ENCODE peak calls at places on chromosomes 3 and 15, in four cellular contexts. S is HepG2, Q is H1, D is GM12878. A is an unnamed sample.

GRCh38 chr3:149489060-149489690 is 14.7 kb downstream of the TM4SF4 start:
- DNase-seq in Q (no peak), D (no peak), S (no peak), A (no peak)

GRCh38 chr3:74009961-74010859 is 385.5 kb upstream of the PDZRN3 start:
- DNase-seq in Q (no peak), S (no peak), D (no peak), A (no peak)

GRCh38 chr3:38140326-38141172 is 2.1 kb downstream of the MYD88 start:
- DNase-seq in S (no peak), D (no peak), Q (peak; percentile 39), A (no peak)

GRCh38 chr15:31300208-31300661 is 26.4 kb upstream of the KLF13 start:
- DNase-seq in Q (peak; percentile 37), D (no peak), S (no peak), A (no peak)

GRCh38 chr15:45179221-45179985 is 8.4 kb downstream of the SHF start:
- DNase-seq in S (peak; percentile 48), D (no peak), Q (peak; percentile 75), A (peak; percentile 32)

GRCh38 chr3:42994595-42994994 is 15.5 kb downstream of the GASK1A start:
- DNase-seq in Q (no peak), D (no peak), S (no peak), A (no peak)

GRCh38 chr3:127694467-127695215 is 21.9 kb downstream of the ABTB1 start:
- DNase-seq in D (no peak), Q (no peak), S (peak; percentile 57), A (peak; percentile 67)

GRCh38 chr3:60497922-60498321 is 753.3 kb downstream of the FHIT start:
- DNase-seq in Q (no peak), S (no peak), D (no peak), A (no peak)

GRCh38 chr3:99475229-99475628 is 163.2 kb upstream of the COL8A1 start:
- DNase-seq in S (no peak), Q (no peak), D (no peak), A (no peak)

GRCh38 chr3:81339040-81339845 is 422.2 kb downstream of the GBE1 start:
- DNase-seq in S (peak; percentile 12), D (no peak), Q (no peak), A (no peak)

GRCh38 chr3:143736205-143736604 is 112.1 kb downstream of the SLC9A9 start:
- DNase-seq in Q (no peak), D (no peak), S (no peak), A (no peak)

GRCh38 chr3:16279010-16279409 is 14.0 kb downstream of the OXNAD1 start:
- DNase-seq in S (no peak), Q (no peak), D (no peak), A (no peak)

GRCh38 chr3:167051421-167051820 is 328.7 kb downstream of the ZBBX start:
- DNase-seq in Q (no peak), S (no peak), D (no peak), A (no peak)

GRCh38 chr15:83364541-83364940 is 80.1 kb upstream of the BNC1 start:
- DNase-seq in S (no peak), Q (no peak), D (no peak), A (no peak)

GRCh38 chr3:170741756-170742530 is 128.1 kb downstream of the RPL22L1 start:
- DNase-seq in S (no peak), Q (no peak), D (no peak), A (no peak)

GRCh38 chr3:152364237-152364636 is 95.5 kb downstream of the MBNL1 start:
- DNase-seq in S (peak; percentile 7), D (no peak), Q (no peak), A (no peak)

GRCh38 chr3:194062825-194063224 is 73.1 kb upstream of the HES1 start:
- DNase-seq in S (no peak), D (no peak), Q (no peak), A (no peak)

GRCh38 chr3:107928084-107928445 is 162.8 kb downstream of the CD47 start:
- DNase-seq in S (no peak), Q (no peak), D (no peak), A (peak; percentile 23)

GRCh38 chr15:68678746-68679145 is 100.0 kb downstream of the CORO2B start:
- DNase-seq in Q (no peak), S (no peak), D (no peak), A (no peak)

GRCh38 chr3:86828751-86829150 is 162.2 kb downstream of the VGLL3 start:
- DNase-seq in S (no peak), D (no peak), Q (no peak), A (no peak)

GRCh38 chr3:61454000-61454399 is 107.4 kb upstream of the PTPRG start:
- DNase-seq in S (no peak), Q (no peak), D (no peak), A (no peak)

GRCh38 chr3:194141415-194142155 is 5.6 kb downstream of the HES1 start:
- DNase-seq in D (no peak), S (peak; percentile 78), Q (peak; percentile 82), A (peak; percentile 77)

GRCh38 chr3:172606021-172606420 is 82.8 kb upstream of the TNFSF10 start:
- DNase-seq in D (no peak), S (no peak), Q (no peak), A (no peak)

GRCh38 chr3:141940204-141940776 is 63.8 kb downstream of the ATP1B3 start:
- DNase-seq in Q (no peak), S (no peak), D (no peak), A (no peak)

GRCh38 chr3:163043074-163043473 is 1546.5 kb downstream of the OTOL1 start:
- DNase-seq in Q (no peak), D (no peak), S (peak; percentile 25), A (no peak)

GRCh38 chr3:127373701-127374625 is 86.1 kb upstream of the PRR20G start:
- DNase-seq in S (no peak), Q (peak; percentile 85), D (no peak), A (no peak)

GRCh38 chr3:46888705-46889104 is 11.2 kb downstream of the PTH1R start:
- DNase-seq in S (no peak), Q (no peak), D (no peak), A (no peak)

GRCh38 chr3:87088366-87088983 is 97.5 kb upstream of the VGLL3 start:
- DNase-seq in D (no peak), Q (no peak), S (no peak), A (no peak)

GRCh38 chr3:129645291-129645690 is 38.8 kb upstream of the PLXND1 start:
- DNase-seq in Q (no peak), D (no peak), S (no peak), A (peak; percentile 69)

GRCh38 chr3:44114142-44114541 is 127.5 kb upstream of the TOPAZ1 start:
- DNase-seq in D (no peak), Q (peak; percentile 89), S (peak; percentile 13), A (no peak)

GRCh38 chr3:193827039-193827669 is 234.1 kb downstream of the OPA1 start:
- DNase-seq in D (no peak), S (no peak), Q (no peak), A (no peak)

GRCh38 chr3:124843496-124843895 is 43.7 kb downstream of the ITGB5 start:
- DNase-seq in D (no peak), S (no peak), Q (no peak), A (no peak)

GRCh38 chr3:124846189-124846588 is 41.0 kb downstream of the ITGB5 start:
- DNase-seq in D (no peak), S (no peak), Q (no peak), A (no peak)

GRCh38 chr3:124847863-124848262 is 39.3 kb downstream of the ITGB5 start:
- DNase-seq in S (no peak), D (no peak), Q (no peak), A (no peak)

GRCh38 chr3:124843068-124843467 is 44.1 kb downstream of the ITGB5 start:
- DNase-seq in S (no peak), Q (no peak), D (no peak), A (no peak)

DNA sequence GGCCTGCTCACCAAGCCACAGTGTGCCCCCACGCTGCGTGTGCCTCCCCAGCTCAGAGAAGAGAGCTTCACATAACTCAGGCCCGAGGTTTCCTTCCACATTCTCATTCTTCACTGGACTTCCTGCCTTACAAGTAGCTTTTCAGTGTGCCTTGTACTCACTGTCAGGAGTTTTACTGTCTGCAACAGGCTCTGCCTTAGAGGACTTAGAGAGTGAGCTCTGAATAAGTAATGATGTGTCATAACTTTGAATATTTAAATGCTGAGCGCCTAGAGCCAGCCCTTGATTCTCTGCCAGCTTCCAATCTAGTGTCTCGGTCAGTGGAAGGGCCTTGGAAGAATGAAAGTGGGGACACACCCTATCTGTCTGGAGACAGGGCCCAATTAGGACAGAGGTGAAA is 41.8 kb downstream of the ITGB5 start:
- DNase-seq in D (no peak), S (no peak), Q (no peak), A (no peak)
- TF ChIP-seq GABPA in D (no peak), S (no peak), Q (no peak), A (no peak)

GRCh38 chr3:185042357-185042756 is 110.5 kb downstream of the C3orf70 start:
- DNase-seq in S (no peak), Q (no peak), D (no peak), A (no peak)

GRCh38 chr3:185049710-185050109 is 103.2 kb downstream of the C3orf70 start:
- DNase-seq in D (no peak), S (no peak), Q (no peak), A (no peak)

GRCh38 chr3:185041540-185041939 is 111.3 kb downstream of the C3orf70 start:
- DNase-seq in Q (no peak), S (no peak), D (no peak), A (no peak)

DNA sequence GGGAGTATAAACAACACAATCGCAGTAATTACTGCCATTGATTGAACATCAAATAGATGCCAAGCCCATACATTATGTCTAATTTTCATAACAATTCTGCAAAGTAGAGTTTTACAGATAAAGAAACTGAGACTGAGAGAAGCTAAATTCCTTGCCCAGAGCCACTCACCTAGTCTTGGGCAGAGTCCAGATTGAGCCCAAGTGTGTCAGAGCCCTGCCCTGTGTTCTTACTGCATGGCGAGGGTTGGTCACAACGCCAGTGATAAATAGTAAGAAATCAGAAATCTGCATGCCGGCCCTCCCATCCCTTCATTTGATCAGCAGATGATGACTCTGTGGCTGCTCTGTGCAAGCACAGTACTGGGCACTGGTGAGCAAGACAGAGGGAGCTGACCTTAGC is 106.2 kb downstream of the C3orf70 start:
- DNase-seq in Q (no peak), S (no peak), D (no peak), A (no peak)
- H3K4me3 ChIP-seq in Q (no peak overlapping the region), S (no peak overlapping the region), D (no peak overlapping the region), A (no peak overlapping the region)

GRCh38 chr15:66252411-66253295 is 897 bp downstream of the MEGF11 start:
- DNase-seq in S (peak; percentile 7), Q (peak; percentile 84), D (no peak), A (no peak)
- TF ChIP-seq GABPA in S (no peak), Q (peak; percentile 50), D (no peak), A (no peak)

GRCh38 chr3:8442993-8443670 is 58.5 kb upstream of the LMCD1 start:
- DNase-seq in Q (no peak), S (no peak), D (no peak), A (no peak)

GRCh38 chr3:8446845-8447244 is 54.8 kb upstream of the LMCD1 start:
- DNase-seq in D (no peak), Q (no peak), S (no peak), A (no peak)

GRCh38 chr3:8443829-8444791 is 57.5 kb upstream of the LMCD1 start:
- DNase-seq in S (peak; percentile 99), Q (peak; percentile 55), D (no peak), A (no peak)

GRCh38 chr3:8445861-8446260 is 55.8 kb upstream of the LMCD1 start:
- DNase-seq in Q (no peak), S (no peak), D (no peak), A (no peak)

DNA sequence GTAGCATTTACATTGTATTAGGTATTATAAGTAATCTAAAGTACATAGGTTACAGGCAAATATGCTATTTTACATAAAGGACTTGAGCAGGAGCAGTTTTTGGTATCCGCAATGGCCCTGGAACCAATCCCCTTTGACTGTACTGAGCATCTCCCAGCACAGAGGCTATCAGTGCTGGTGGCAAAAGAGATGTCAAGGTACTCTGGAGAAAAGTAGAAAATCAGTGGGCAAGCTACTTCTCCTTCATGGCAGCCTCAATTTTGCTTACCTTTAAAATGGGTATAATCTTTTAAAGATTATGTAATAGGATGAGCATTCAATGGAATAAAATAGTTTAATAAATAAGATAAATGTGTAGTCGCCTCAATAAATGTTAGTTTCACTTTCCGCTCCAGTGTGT is 56.7 kb upstream of the LMCD1 start:
- DNase-seq in D (no peak), Q (no peak), S (no peak), A (no peak)
- H3K4me3 ChIP-seq in D (no peak overlapping the region), Q (no peak overlapping the region), S (peak overlapping the region; percentile 12), A (no peak overlapping the region)